ENCODE peak calls at places on chromosomes 4 and X, in seven cellular contexts. B, O, M, K, Z, W and P are unnamed samples.
A peak's percentile ranks its signal among the peaks of the same experiment; 100 is the strongest.

GRCh38 chr4:118033148-118034060 is 882 bp upstream of the NDST3 start:
- DNase-seq in B (no peak), O (peak; percentile 61), M (no peak), K (no peak), Z (peak; percentile 80), W (peak; percentile 38), P (peak; percentile 60)

GRCh38 chr4:173521474-173522159 is 8.4 kb downstream of the HAND2 start:
- DNase-seq in B (no peak), O (no peak), M (peak; percentile 63), K (no peak), Z (no peak), W (no peak), P (no peak)

GRCh38 chr4:183471960-183472708 is 27.7 kb downstream of the CDKN2AIP start:
- DNase-seq in B (peak; percentile 28), O (peak; percentile 62), M (peak; percentile 84), K (no peak), Z (peak; percentile 78), W (peak; percentile 61), P (peak; percentile 91)

GRCh38 chr4:85610450-85610849 is 135.5 kb downstream of the ARHGAP24 start:
- DNase-seq in B (no peak), O (no peak), M (no peak), K (no peak), Z (no peak), W (no peak), P (no peak)

GRCh38 chrX:13938766-13939530 is 90.7 kb downstream of the GEMIN8 start:
- DNase-seq in B (no peak), O (peak; percentile 15), M (no peak), K (no peak), Z (peak; percentile 9), W (no peak), P (no peak)

GRCh38 chr4:126238010-126238409 is 923.3 kb downstream of the FAT4 start:
- DNase-seq in B (no peak), O (no peak), M (no peak), K (no peak), Z (no peak), W (no peak), P (no peak)

GRCh38 chr4:13875160-13875559 is 247.6 kb upstream of the BOD1L1 start:
- DNase-seq in B (no peak), O (no peak), M (no peak), K (no peak), Z (no peak), W (no peak), P (no peak)

GRCh38 chr4:108168672-108169562 is at the start of gene LEF1:
- DNase-seq in B (no peak), O (peak; percentile 53), M (no peak), K (no peak), Z (no peak), W (no peak), P (no peak)

GRCh38 chrX:74179071-74179470 is 124.9 kb upstream of the ZCCHC13 start:
- DNase-seq in B (no peak), O (no peak), M (no peak), K (peak; percentile 19), Z (no peak), W (no peak), P (no peak)

GRCh38 chr4:100362363-100362762 is 155.5 kb downstream of the EMCN start:
- DNase-seq in B (no peak), O (no peak), M (no peak), K (no peak), Z (no peak), W (no peak), P (no peak)

GRCh38 chr4:153513596-153513995 is 47.4 kb downstream of the TMEM131L start:
- DNase-seq in B (no peak), O (no peak), M (no peak), K (peak; percentile 37), Z (no peak), W (no peak), P (no peak)

GRCh38 chr4:159778298-159778697 is 675.4 kb downstream of the RAPGEF2 start:
- DNase-seq in B (no peak), O (no peak), M (no peak), K (no peak), Z (no peak), W (no peak), P (no peak)

GRCh38 chr4:137749466-137749865 is 217.2 kb upstream of the PCDH18 start:
- DNase-seq in B (no peak), O (no peak), M (no peak), K (no peak), Z (no peak), W (no peak), P (no peak)

GRCh38 chrX:41688154-41688553 is 619 bp upstream of the GPR34 start:
- DNase-seq in B (no peak), O (no peak), M (no peak), K (no peak), Z (no peak), W (no peak), P (no peak)

GRCh38 chrX:96445531-96446065 is 239.0 kb upstream of the DIAPH2 start:
- DNase-seq in B (no peak), O (no peak), M (no peak), K (no peak), Z (no peak), W (no peak), P (no peak)